ENCODE peak calls at places on chromosome 5, in eight cellular contexts. V, H, T, E, L, O, W and N are unnamed samples.

GRCh38 chr5:180431932-180432331 is 62.2 kb upstream of the CNOT6 start:
- DNase-seq in H (no peak), W (no peak), T (no peak), L (no peak), E (no peak), V (no peak), O (no peak), N (no peak)

GRCh38 chr5:39578887-39579497 is 154.2 kb upstream of the DAB2 start:
- DNase-seq in T (no peak), L (no peak), O (no peak), H (peak), E (peak), W (no peak), V (no peak), N (no peak)

GRCh38 chr5:179762781-179763176 is 30.2 kb downstream of the MAML1 start:
- DNase-seq in V (no peak), L (no peak), W (no peak), E (no peak), O (no peak), T (no peak), H (no peak), N (no peak)

GRCh38 chr5:17182494-17182893 is 34.9 kb upstream of the BASP1 start:
- DNase-seq in H (no peak), T (no peak), L (no peak), V (no peak), W (no peak), O (no peak), E (no peak), N (no peak)

GRCh38 chr5:163649522-163649921 is 144.1 kb downstream of the MAT2B start:
- DNase-seq in L (no peak), H (no peak), O (no peak), V (no peak), T (no peak), W (no peak), E (no peak), N (no peak)

GRCh38 chr5:117657591-117657990 is 1083.0 kb upstream of the SEMA6A start:
- DNase-seq in T (no peak), E (peak), L (no peak), W (no peak), O (no peak), V (no peak), H (no peak), N (no peak)

GRCh38 chr5:134515801-134516200 is 9.7 kb upstream of the JADE2 start:
- DNase-seq in E (no peak), H (no peak), T (no peak), V (no peak), W (no peak), O (no peak), L (no peak), N (no peak)

GRCh38 chr5:57779383-57780223 is 297.0 kb upstream of the ACTBL2 start:
- DNase-seq in V (peak), T (no peak), W (peak), L (no peak), H (peak), O (no peak), E (peak), N (no peak)

GRCh38 chr5:150428106-150428876 is 15.6 kb upstream of the CD74 start:
- DNase-seq in L (no peak), E (no peak), V (peak), W (no peak), T (no peak), H (peak), O (peak), N (peak)